ENCODE peak calls at places on chromosome 6, in eight cellular contexts. One of them, this sample, is unnamed.

GRCh38 chr6:1285589-1286340 is 26.1 kb upstream of the FOXQ1 start:
- DNase-seq in MV-4-11: peak
- DNase-seq in AG04449: peak
- DNase-seq in SW480: no peak
- DNase-seq in NCI-H146: no peak
- DNase-seq in Kasumi-1: peak
- DNase-seq in MCF 10A: peak
- DNase-seq in progenitor cell of endocrine pancreas: no peak
- DNase-seq in this sample: no peak

GRCh38 chr6:155200012-155200411 is 63.8 kb upstream of the CLDN20 start:
- DNase-seq in MV-4-11: no peak
- DNase-seq in AG04449: no peak
- DNase-seq in SW480: no peak
- DNase-seq in NCI-H146: no peak
- DNase-seq in Kasumi-1: no peak
- DNase-seq in MCF 10A: no peak
- DNase-seq in progenitor cell of endocrine pancreas: no peak
- DNase-seq in this sample: no peak

GRCh38 chr6:68114648-68115047 is 520.4 kb upstream of the ADGRB3 start:
- DNase-seq in MV-4-11: no peak
- DNase-seq in AG04449: no peak
- DNase-seq in SW480: no peak
- DNase-seq in NCI-H146: no peak
- DNase-seq in Kasumi-1: no peak
- DNase-seq in MCF 10A: no peak
- DNase-seq in progenitor cell of endocrine pancreas: no peak
- DNase-seq in this sample: no peak

GRCh38 chr6:42369568-42369967 is 82.2 kb downstream of the TRERF1 start:
- DNase-seq in MV-4-11: no peak
- DNase-seq in AG04449: no peak
- DNase-seq in SW480: peak
- DNase-seq in NCI-H146: no peak
- DNase-seq in Kasumi-1: no peak
- DNase-seq in MCF 10A: peak
- DNase-seq in progenitor cell of endocrine pancreas: no peak
- DNase-seq in this sample: no peak

GRCh38 chr6:111030008-111031006 is 48.5 kb downstream of the RPF2 start:
- DNase-seq in MV-4-11: peak
- DNase-seq in AG04449: no peak
- DNase-seq in SW480: no peak
- DNase-seq in NCI-H146: no peak
- DNase-seq in Kasumi-1: no peak
- DNase-seq in MCF 10A: peak
- DNase-seq in progenitor cell of endocrine pancreas: no peak
- DNase-seq in this sample: no peak

GRCh38 chr6:119493980-119494379 is 144.4 kb upstream of the MAN1A1 start:
- DNase-seq in MV-4-11: no peak
- DNase-seq in AG04449: no peak
- DNase-seq in SW480: no peak
- DNase-seq in NCI-H146: peak
- DNase-seq in Kasumi-1: no peak
- DNase-seq in MCF 10A: peak
- DNase-seq in progenitor cell of endocrine pancreas: no peak
- DNase-seq in this sample: no peak

GRCh38 chr6:24991748-24992467 is 56.1 kb upstream of the RIPOR2 start:
- DNase-seq in MV-4-11: peak
- DNase-seq in AG04449: no peak
- DNase-seq in SW480: peak
- DNase-seq in NCI-H146: peak
- DNase-seq in Kasumi-1: peak
- DNase-seq in MCF 10A: peak
- DNase-seq in progenitor cell of endocrine pancreas: no peak
- DNase-seq in this sample: no peak

GRCh38 chr6:107690864-107691661 is 133.1 kb downstream of the SCML4 start:
- DNase-seq in MV-4-11: no peak
- DNase-seq in AG04449: peak
- DNase-seq in SW480: no peak
- DNase-seq in NCI-H146: no peak
- DNase-seq in Kasumi-1: no peak
- DNase-seq in MCF 10A: peak
- DNase-seq in progenitor cell of endocrine pancreas: no peak
- DNase-seq in this sample: no peak

This sample was measured in mesothelial cell of epicardium.